ENCODE peak calls at places on chromosomes 11 and 22, in four cellular contexts. One of them, this sample, is unnamed.

GRCh38 chr22:24996420-24996952 is 44.0 kb downstream of the KIAA1671 start:
- DNase-seq in DND-41: no peak
- DNase-seq in IMR-90: no peak
- DNase-seq in fibroblast of lung: peak; percentile 61
- DNase-seq in this sample: peak; percentile 96

GRCh38 chr11:72683782-72684200 is 9.6 kb upstream of the PDE2A start:
- DNase-seq in IMR-90: peak; percentile 19
- DNase-seq in DND-41: peak; percentile 71
- DNase-seq in fibroblast of lung: peak; percentile 33
- DNase-seq in this sample: peak; percentile 98

GRCh38 chr22:43841742-43842141 is 20.6 kb downstream of the SULT4A1 start:
- DNase-seq in fibroblast of lung: no peak
- DNase-seq in IMR-90: no peak
- DNase-seq in DND-41: no peak
- DNase-seq in this sample: no peak

GRCh38 chr11:61919113-61919840 is 1.9 kb upstream of the RAB3IL1 start:
- DNase-seq in fibroblast of lung: no peak
- DNase-seq in DND-41: no peak
- DNase-seq in IMR-90: no peak
- DNase-seq in this sample: peak; percentile 39

GRCh38 chr11:35005156-35005780 is 88.8 kb downstream of the PDHX start:
- DNase-seq in DND-41: no peak
- DNase-seq in fibroblast of lung: no peak
- DNase-seq in IMR-90: no peak
- DNase-seq in this sample: no peak

GRCh38 chr22:25081409-25081824 is 118.2 kb upstream of the CRYBB3 start:
- DNase-seq in DND-41: peak; percentile 44
- DNase-seq in IMR-90: peak; percentile 4
- DNase-seq in fibroblast of lung: peak; percentile 14
- DNase-seq in this sample: peak; percentile 80

GRCh38 chr11:46361283-46362145 is 14.3 kb downstream of the DGKZ start:
- DNase-seq in DND-41: peak; percentile 91
- DNase-seq in IMR-90: peak; percentile 72
- DNase-seq in fibroblast of lung: peak; percentile 56
- DNase-seq in this sample: no peak

GRCh38 chr22:24414523-24414922 is 12.9 kb upstream of the ADORA2A start:
- DNase-seq in DND-41: no peak
- DNase-seq in IMR-90: no peak
- DNase-seq in fibroblast of lung: no peak
- DNase-seq in this sample: no peak

GRCh38 chr11:69377029-69377952 is 83.3 kb downstream of the MYEOV start:
- DNase-seq in fibroblast of lung: no peak
- DNase-seq in IMR-90: no peak
- DNase-seq in DND-41: no peak
- DNase-seq in this sample: no peak

GRCh38 chr11:122215244-122215992 is 99.4 kb upstream of the BLID start:
- DNase-seq in fibroblast of lung: peak; percentile 98
- DNase-seq in DND-41: peak; percentile 43
- DNase-seq in IMR-90: peak; percentile 99
- DNase-seq in this sample: peak; percentile 94

GRCh38 chr22:38788417-38788816 is 5.5 kb downstream of the DNAL4 start:
- DNase-seq in IMR-90: peak; percentile 96
- DNase-seq in DND-41: no peak
- DNase-seq in fibroblast of lung: peak; percentile 98
- DNase-seq in this sample: no peak

DNA sequence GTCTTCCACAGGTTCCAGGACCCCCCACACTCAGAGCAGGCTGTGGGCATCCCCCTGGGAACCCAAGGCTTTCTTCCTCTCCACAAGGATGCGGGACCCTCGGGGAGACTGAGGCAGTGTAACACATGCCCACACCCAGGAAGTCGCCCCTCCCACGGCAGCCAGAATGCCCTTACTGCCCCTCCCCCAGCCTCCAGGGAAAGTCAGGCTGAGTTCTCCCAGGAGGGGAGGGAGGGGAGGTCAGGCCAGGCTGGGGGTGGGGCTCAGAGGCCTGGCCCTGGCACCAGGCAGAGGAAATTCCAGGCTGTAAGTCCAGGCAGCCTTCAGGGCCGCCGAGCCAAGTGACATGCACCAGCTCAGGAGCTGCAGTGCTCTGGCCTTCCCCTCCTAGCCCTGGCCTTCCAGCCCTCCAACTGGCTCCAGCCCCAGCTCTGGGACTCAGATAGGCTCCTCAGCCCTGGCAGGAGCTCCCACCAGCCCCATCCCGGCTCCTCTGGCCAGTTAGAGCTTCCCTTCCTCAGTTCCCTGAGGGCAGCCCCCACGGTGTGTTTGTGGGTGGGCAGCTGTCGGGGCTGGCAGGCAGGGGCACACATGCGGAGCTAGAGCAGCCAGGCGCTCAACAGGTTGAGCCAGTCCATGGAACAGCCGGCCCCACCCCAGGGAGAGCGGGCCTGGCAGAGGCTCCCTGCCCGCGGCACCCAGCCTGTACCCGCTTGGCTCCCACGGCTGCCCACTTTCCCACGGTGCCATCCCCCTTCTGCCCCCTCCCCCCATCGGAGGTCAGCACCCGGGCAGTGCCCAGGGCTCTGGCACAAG is 3.6 kb downstream of the BCL9L start:
- DNase-seq in fibroblast of lung: peak; percentile 87
- DNase-seq in DND-41: no peak
- DNase-seq in IMR-90: peak; percentile 56
- DNase-seq in this sample: peak; percentile 89
- H3K9ac ChIP-seq in fibroblast of lung: peak overlapping the region; percentile 91
- H3K9ac ChIP-seq in DND-41: peak overlapping the region; percentile 82
- H3K9ac ChIP-seq in IMR-90: peak overlapping the region; percentile 100
- H3K9ac ChIP-seq in this sample: peak overlapping the region; percentile 49

GRCh38 chr11:132704796-132705375 is 827.4 kb downstream of the OPCML start:
- DNase-seq in IMR-90: no peak
- DNase-seq in fibroblast of lung: no peak
- DNase-seq in DND-41: no peak
- DNase-seq in this sample: no peak
- H3K27ac ChIP-seq in IMR-90: no peak overlapping the region
- H3K27ac ChIP-seq in fibroblast of lung: no peak overlapping the region
- H3K27ac ChIP-seq in DND-41: no peak overlapping the region
- H3K27ac ChIP-seq in this sample: no peak overlapping the region

GRCh38 chr22:20015187-20015625 is 1.4 kb downstream of the ARVCF start:
- DNase-seq in fibroblast of lung: no peak
- DNase-seq in DND-41: no peak
- DNase-seq in IMR-90: no peak
- DNase-seq in this sample: no peak

GRCh38 chr22:20018001-20018400 is 1.4 kb upstream of the ARVCF start:
- DNase-seq in IMR-90: no peak
- DNase-seq in fibroblast of lung: no peak
- DNase-seq in DND-41: no peak
- DNase-seq in this sample: no peak

GRCh38 chr22:20017622-20017958 is 967 bp upstream of the ARVCF start:
- DNase-seq in IMR-90: no peak
- DNase-seq in DND-41: no peak
- DNase-seq in fibroblast of lung: no peak
- DNase-seq in this sample: no peak

GRCh38 chr22:20015971-20016733 is 471 bp downstream of the ARVCF start:
- DNase-seq in IMR-90: no peak
- DNase-seq in DND-41: no peak
- DNase-seq in fibroblast of lung: no peak
- DNase-seq in this sample: peak; percentile 83

DNA sequence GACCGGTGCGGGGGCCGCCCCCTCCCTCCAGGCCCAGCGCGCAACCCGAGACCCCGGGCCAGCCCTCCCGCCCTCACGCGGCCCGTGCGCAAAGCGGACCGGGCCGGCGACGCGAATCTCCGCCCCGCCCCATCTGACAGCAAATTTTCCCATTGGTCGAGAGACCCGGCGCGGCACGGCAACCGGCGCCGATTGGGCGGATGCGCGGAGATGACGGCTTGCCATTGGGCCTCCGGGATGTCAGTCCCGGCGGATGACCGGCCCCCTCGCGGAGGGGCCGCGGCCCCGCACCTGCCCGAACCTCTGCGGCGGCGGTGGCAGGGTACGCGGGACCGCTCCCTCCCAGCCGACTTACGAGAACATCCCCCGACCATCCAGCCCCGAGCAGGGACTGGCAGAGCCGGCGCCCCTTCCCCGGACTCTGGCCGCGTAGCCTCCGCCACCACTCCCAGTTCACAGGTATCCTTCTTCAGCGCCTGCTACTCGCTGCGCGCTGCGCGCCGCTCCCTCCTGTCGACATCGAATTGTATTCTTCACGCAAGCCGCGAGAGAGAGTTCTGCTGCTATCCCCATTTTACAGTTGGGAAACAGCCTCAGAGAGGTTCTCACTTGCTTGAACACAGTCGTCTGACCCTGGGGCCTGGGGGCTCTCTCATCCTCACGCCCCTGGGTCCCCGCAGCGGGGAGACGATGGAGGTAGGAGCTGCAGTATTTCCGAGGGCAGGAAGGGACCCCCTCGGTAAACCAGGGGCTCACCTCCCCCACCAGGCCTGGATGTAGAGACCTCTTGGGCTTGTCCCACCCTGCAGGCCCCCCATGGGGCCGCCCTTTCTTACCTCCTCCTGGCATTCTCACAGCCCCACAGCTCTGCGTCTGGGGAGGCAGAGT is at the start of gene ARVCF:
- DNase-seq in fibroblast of lung: peak; percentile 86
- DNase-seq in IMR-90: peak; percentile 85
- DNase-seq in DND-41: peak; percentile 84
- DNase-seq in this sample: peak; percentile 97
- H3K4me1 ChIP-seq in fibroblast of lung: peaks cover 2% of the 10 kb centered on the region
- H3K4me1 ChIP-seq in IMR-90: peaks cover 9% of the 10 kb centered on the region
- H3K4me1 ChIP-seq in DND-41: peaks cover 32% of the 10 kb centered on the region
- H3K4me1 ChIP-seq in this sample: peaks cover 9% of the 10 kb centered on the region

GRCh38 chr11:96894587-96894986 is 504.8 kb downstream of the JRKL start:
- DNase-seq in fibroblast of lung: no peak
- DNase-seq in DND-41: no peak
- DNase-seq in IMR-90: no peak
- DNase-seq in this sample: no peak

GRCh38 chr11:96899971-96900370 is 510.2 kb downstream of the JRKL start:
- DNase-seq in fibroblast of lung: no peak
- DNase-seq in IMR-90: no peak
- DNase-seq in DND-41: no peak
- DNase-seq in this sample: no peak

DNA sequence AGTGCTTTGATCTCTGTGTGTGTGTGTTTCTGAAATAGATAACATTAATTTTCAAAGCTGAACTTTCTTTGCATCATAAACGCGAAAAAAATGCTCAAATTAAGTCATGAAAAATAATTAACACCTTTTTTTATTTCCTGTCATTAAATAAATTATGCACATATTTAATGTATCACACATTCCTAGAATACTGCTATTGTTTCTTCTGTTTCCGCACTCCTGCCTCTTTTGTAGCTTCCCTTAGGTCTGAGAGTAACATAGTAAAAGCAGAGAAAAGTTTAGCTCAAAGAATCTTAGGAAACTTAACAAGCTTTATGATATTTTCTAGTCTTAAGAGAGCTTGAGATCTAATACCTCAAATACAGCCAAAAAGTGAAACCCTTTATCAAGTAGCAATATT is 504.2 kb downstream of the JRKL start:
- DNase-seq in fibroblast of lung: no peak
- DNase-seq in DND-41: no peak
- DNase-seq in IMR-90: no peak
- DNase-seq in this sample: no peak
- H3K9ac ChIP-seq in fibroblast of lung: no peak overlapping the region
- H3K9ac ChIP-seq in DND-41: no peak overlapping the region
- H3K9ac ChIP-seq in IMR-90: no peak overlapping the region
- H3K9ac ChIP-seq in this sample: no peak overlapping the region

DNA sequence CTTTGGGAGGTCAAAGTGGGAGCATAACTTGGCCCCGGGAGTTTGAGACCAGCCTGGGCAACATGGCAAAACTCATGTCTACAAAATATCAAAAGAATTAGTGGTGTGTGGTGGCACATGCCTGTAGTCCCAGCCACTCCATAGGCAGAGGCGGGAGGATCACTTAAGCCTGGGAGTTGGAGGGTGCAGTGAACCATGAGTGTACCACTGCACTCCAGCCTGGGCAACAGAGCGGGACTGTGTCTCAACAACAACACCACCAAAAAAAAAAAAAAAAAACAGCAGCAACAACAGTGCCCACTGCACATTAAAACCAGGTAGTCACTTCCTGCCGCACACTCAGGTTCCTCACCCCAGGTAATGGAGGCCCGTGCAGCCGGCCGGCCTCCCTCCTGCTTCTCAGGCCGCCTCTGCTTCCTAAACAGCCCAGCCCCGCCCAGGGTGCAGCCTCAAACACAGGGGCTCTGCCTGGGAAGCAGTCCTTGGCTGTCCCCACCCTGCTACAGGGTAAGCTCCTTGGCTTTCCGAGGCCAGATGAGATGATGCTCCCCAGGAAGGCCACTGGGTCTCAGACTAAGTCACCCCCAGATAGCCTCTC is 318.3 kb downstream of the SHANK2 start:
- DNase-seq in IMR-90: no peak
- DNase-seq in fibroblast of lung: no peak
- DNase-seq in DND-41: no peak
- DNase-seq in this sample: no peak
- H3K27ac ChIP-seq in IMR-90: no peak overlapping the region
- H3K27ac ChIP-seq in fibroblast of lung: no peak overlapping the region
- H3K27ac ChIP-seq in DND-41: no peak overlapping the region
- H3K27ac ChIP-seq in this sample: no peak overlapping the region